ENCODE peak calls at places on chromosomes 3 and 15, in nine cellular contexts. One of them, this sample, is unnamed.

GRCh38 chr3:40753956-40754355 is 229.2 kb downstream of the ZNF621 start:
- DNase-seq in foreskin fibroblast: no peak
- DNase-seq in HEK293T: no peak
- DNase-seq in GM12865: no peak
- DNase-seq in endothelial cell: no peak
- DNase-seq in GM13976: no peak
- DNase-seq in WTC11: no peak
- DNase-seq in left cardiac atrium: no peak
- DNase-seq in COR-L47: no peak
- DNase-seq in this sample: no peak

GRCh38 chr15:68997930-68998777 is 16.3 kb upstream of the NOX5 start:
- DNase-seq in foreskin fibroblast: no peak
- DNase-seq in HEK293T: no peak
- DNase-seq in GM12865: no peak
- DNase-seq in endothelial cell: no peak
- DNase-seq in GM13976: no peak
- DNase-seq in WTC11: no peak
- DNase-seq in left cardiac atrium: no peak
- DNase-seq in COR-L47: no peak
- DNase-seq in this sample: no peak

GRCh38 chr15:86588413-86588812 is 508.7 kb downstream of the AGBL1 start:
- DNase-seq in foreskin fibroblast: no peak
- DNase-seq in HEK293T: no peak
- DNase-seq in GM12865: no peak
- DNase-seq in endothelial cell: no peak
- DNase-seq in GM13976: no peak
- DNase-seq in WTC11: no peak
- DNase-seq in left cardiac atrium: no peak
- DNase-seq in COR-L47: no peak
- DNase-seq in this sample: no peak

GRCh38 chr15:42133892-42134502 is 22.4 kb downstream of the PLA2G4F start:
- DNase-seq in foreskin fibroblast: no peak
- DNase-seq in HEK293T: peak; percentile 68
- DNase-seq in GM12865: peak; percentile 70
- DNase-seq in endothelial cell: peak; percentile 86
- DNase-seq in GM13976: peak; percentile 72
- DNase-seq in WTC11: peak; percentile 90
- DNase-seq in left cardiac atrium: no peak
- DNase-seq in COR-L47: peak; percentile 66
- DNase-seq in this sample: no peak

GRCh38 chr3:174202146-174202545 is 657.0 kb upstream of the NAALADL2 start:
- DNase-seq in foreskin fibroblast: no peak
- DNase-seq in HEK293T: no peak
- DNase-seq in GM12865: no peak
- DNase-seq in endothelial cell: no peak
- DNase-seq in GM13976: no peak
- DNase-seq in WTC11: no peak
- DNase-seq in left cardiac atrium: no peak
- DNase-seq in COR-L47: peak; percentile 83
- DNase-seq in this sample: peak; percentile 75

GRCh38 chr3:98991393-98991792 is 89.9 kb upstream of the DCBLD2 start:
- DNase-seq in foreskin fibroblast: no peak
- DNase-seq in HEK293T: no peak
- DNase-seq in GM12865: no peak
- DNase-seq in endothelial cell: no peak
- DNase-seq in GM13976: no peak
- DNase-seq in WTC11: no peak
- DNase-seq in left cardiac atrium: no peak
- DNase-seq in COR-L47: no peak
- DNase-seq in this sample: no peak

GRCh38 chr3:186255703-186256331 is 106.2 kb downstream of the DGKG start:
- DNase-seq in foreskin fibroblast: no peak
- DNase-seq in HEK293T: no peak
- DNase-seq in GM12865: peak; percentile 57
- DNase-seq in endothelial cell: peak; percentile 39
- DNase-seq in GM13976: peak; percentile 72
- DNase-seq in WTC11: peak; percentile 67
- DNase-seq in left cardiac atrium: no peak
- DNase-seq in COR-L47: no peak
- DNase-seq in this sample: peak; percentile 30

GRCh38 chr3:51269466-51269865 is 115.6 kb upstream of the MANF start:
- DNase-seq in foreskin fibroblast: no peak
- DNase-seq in HEK293T: no peak
- DNase-seq in GM12865: no peak
- DNase-seq in endothelial cell: no peak
- DNase-seq in GM13976: no peak
- DNase-seq in WTC11: no peak
- DNase-seq in left cardiac atrium: no peak
- DNase-seq in COR-L47: no peak
- DNase-seq in this sample: no peak

GRCh38 chr15:31303434-31304073 is 23.1 kb upstream of the KLF13 start:
- DNase-seq in foreskin fibroblast: no peak
- DNase-seq in HEK293T: peak; percentile 37
- DNase-seq in GM12865: no peak
- DNase-seq in endothelial cell: no peak
- DNase-seq in GM13976: no peak
- DNase-seq in WTC11: peak; percentile 48
- DNase-seq in left cardiac atrium: peak; percentile 55
- DNase-seq in COR-L47: no peak
- DNase-seq in this sample: no peak

GRCh38 chr3:129623447-129624118 is 17.1 kb upstream of the PLXND1 start:
- DNase-seq in foreskin fibroblast: no peak
- DNase-seq in HEK293T: no peak
- DNase-seq in GM12865: no peak
- DNase-seq in endothelial cell: peak; percentile 88
- DNase-seq in GM13976: peak; percentile 15
- DNase-seq in WTC11: no peak
- DNase-seq in left cardiac atrium: peak; percentile 89
- DNase-seq in COR-L47: no peak
- DNase-seq in this sample: no peak

GRCh38 chr15:67149859-67150824 is 84.7 kb downstream of the SMAD3 start:
- DNase-seq in foreskin fibroblast: peak; percentile 97
- DNase-seq in HEK293T: peak; percentile 65
- DNase-seq in GM12865: peak; percentile 62
- DNase-seq in endothelial cell: peak; percentile 23
- DNase-seq in GM13976: peak; percentile 58
- DNase-seq in WTC11: peak; percentile 48
- DNase-seq in left cardiac atrium: peak; percentile 85
- DNase-seq in COR-L47: no peak
- DNase-seq in this sample: no peak

GRCh38 chr3:90031121-90031520 is 923.7 kb downstream of the EPHA3 start:
- DNase-seq in foreskin fibroblast: no peak
- DNase-seq in HEK293T: no peak
- DNase-seq in GM12865: no peak
- DNase-seq in endothelial cell: no peak
- DNase-seq in GM13976: no peak
- DNase-seq in WTC11: no peak
- DNase-seq in left cardiac atrium: no peak
- DNase-seq in COR-L47: no peak
- DNase-seq in this sample: no peak

GRCh38 chr3:146052791-146053310 is 108.1 kb downstream of the PLOD2 start:
- DNase-seq in foreskin fibroblast: no peak
- DNase-seq in HEK293T: no peak
- DNase-seq in GM12865: peak; percentile 18
- DNase-seq in endothelial cell: no peak
- DNase-seq in GM13976: no peak
- DNase-seq in WTC11: no peak
- DNase-seq in left cardiac atrium: no peak
- DNase-seq in COR-L47: no peak
- DNase-seq in this sample: no peak

GRCh38 chr15:81032818-81033217 is 32.1 kb downstream of the TLNRD1 start:
- DNase-seq in foreskin fibroblast: no peak
- DNase-seq in HEK293T: no peak
- DNase-seq in GM12865: no peak
- DNase-seq in endothelial cell: no peak
- DNase-seq in GM13976: no peak
- DNase-seq in WTC11: no peak
- DNase-seq in left cardiac atrium: no peak
- DNase-seq in COR-L47: no peak
- DNase-seq in this sample: no peak

GRCh38 chr3:150733373-150733935 is 29.5 kb downstream of the SIAH2 start:
- DNase-seq in foreskin fibroblast: no peak
- DNase-seq in HEK293T: no peak
- DNase-seq in GM12865: no peak
- DNase-seq in endothelial cell: no peak
- DNase-seq in GM13976: no peak
- DNase-seq in WTC11: no peak
- DNase-seq in left cardiac atrium: no peak
- DNase-seq in COR-L47: no peak
- DNase-seq in this sample: no peak

This sample was measured in NCI-H2227 treated with DMSO at 0.1 percent for 48 hours.